ENCODE peak calls at places on chromosomes 2 and 18, in ten cellular contexts. T is GM12864, Z is fibroblast of lung, B is upper lobe of right lung, X is lower lobe of right lung, F is K562, J is left ventricle myocardium inferior, O is heart right ventricle, S is cardiac muscle cell, R is H1. U is an unnamed sample.

GRCh38 chr18:48928787-48929186 is 22.0 kb downstream of the SMAD7 start:
- DNase-seq in T (peak), Z (peak), B (peak), X (peak), F (no peak), J (peak), O (peak), S (no peak), R (no peak), U (no peak)

GRCh38 chr2:173571021-173571821 is 216.5 kb downstream of the CDCA7 start:
- DNase-seq in T (no peak), Z (peak), B (no peak), X (no peak), F (peak), J (no peak), O (no peak), S (peak), R (no peak), U (peak)

GRCh38 chr2:37523861-37524362 is 147.5 kb downstream of the CDC42EP3 start:
- DNase-seq in T (no peak), Z (peak), B (no peak), X (no peak), F (no peak), J (no peak), O (peak), S (no peak), R (no peak), U (no peak)

GRCh38 chr18:59697236-59697932 is at the start of gene CCBE1:
- DNase-seq in T (no peak), Z (peak), B (peak), X (peak), F (peak), J (peak), O (peak), S (peak), R (peak), U (peak)

GRCh38 chr2:114201781-114202180 is 240.7 kb upstream of the DPP10 start:
- DNase-seq in T (no peak), Z (no peak), B (no peak), X (no peak), F (no peak), J (no peak), O (no peak), S (no peak), R (no peak), U (no peak)

GRCh38 chr2:12432985-12433640 is 283.6 kb upstream of the TRIB2 start:
- DNase-seq in T (no peak), Z (peak), B (no peak), X (no peak), F (no peak), J (no peak), O (no peak), S (no peak), R (no peak), U (no peak)

GRCh38 chr2:234421-234820 is 29.4 kb downstream of the SH3YL1 start:
- DNase-seq in T (no peak), Z (no peak), B (no peak), X (no peak), F (no peak), J (no peak), O (no peak), S (no peak), R (no peak), U (no peak)

GRCh38 chr2:207674826-207675225 is 36.6 kb upstream of the CCNYL1 start:
- DNase-seq in T (no peak), Z (no peak), B (no peak), X (no peak), F (no peak), J (no peak), O (no peak), S (no peak), R (no peak), U (no peak)

GRCh38 chr2:235127909-235128308 is 176.1 kb downstream of the SH3BP4 start:
- DNase-seq in T (no peak), Z (no peak), B (no peak), X (no peak), F (no peak), J (no peak), O (no peak), S (no peak), R (no peak), U (no peak)

GRCh38 chr2:54529935-54530334 is 73.8 kb downstream of the SPTBN1 start:
- DNase-seq in T (no peak), Z (no peak), B (no peak), X (no peak), F (no peak), J (no peak), O (no peak), S (no peak), R (no peak), U (no peak)

GRCh38 chr2:85823951-85824350 is 64.8 kb downstream of the ST3GAL5 start:
- DNase-seq in T (no peak), Z (no peak), B (no peak), X (no peak), F (no peak), J (no peak), O (no peak), S (no peak), R (no peak), U (no peak)

GRCh38 chr2:174740718-174741117 is 23.6 kb downstream of the CHRNA1 start:
- DNase-seq in T (no peak), Z (no peak), B (no peak), X (no peak), F (no peak), J (no peak), O (no peak), S (no peak), R (no peak), U (no peak)

GRCh38 chr18:77866309-77866708 is 616.7 kb downstream of the GALR1 start:
- DNase-seq in T (no peak), Z (no peak), B (no peak), X (no peak), F (no peak), J (no peak), O (no peak), S (no peak), R (no peak), U (no peak)

GRCh38 chr18:58051765-58052460 is 7.9 kb downstream of the NEDD4L start:
- DNase-seq in T (no peak), Z (peak), B (no peak), X (no peak), F (peak), J (no peak), O (no peak), S (no peak), R (no peak), U (no peak)
- TF ChIP-seq CTCF in T (peak), Z (peak), B (peak), X (peak), F (no peak), J (peak), O (peak), S (peak), R (no peak), U (no peak)

GRCh38 chr2:202479090-202479489 is 103.0 kb downstream of the BMPR2 start:
- DNase-seq in T (no peak), Z (no peak), B (no peak), X (no peak), F (no peak), J (no peak), O (no peak), S (no peak), R (no peak), U (no peak)
- TF ChIP-seq CTCF in T (no peak), Z (no peak), B (no peak), X (no peak), F (no peak), J (no peak), O (no peak), S (no peak), R (no peak), U (no peak)

GRCh38 chr2:88307817-88308216 is 137.7 kb downstream of the THNSL2 start:
- DNase-seq in T (no peak), Z (no peak), B (no peak), X (no peak), F (peak), J (no peak), O (peak), S (peak), R (peak), U (no peak)
- TF ChIP-seq CTCF in T (peak), Z (no peak), B (peak), X (peak), F (peak), J (peak), O (peak), S (no peak), R (peak), U (no peak)

DNA sequence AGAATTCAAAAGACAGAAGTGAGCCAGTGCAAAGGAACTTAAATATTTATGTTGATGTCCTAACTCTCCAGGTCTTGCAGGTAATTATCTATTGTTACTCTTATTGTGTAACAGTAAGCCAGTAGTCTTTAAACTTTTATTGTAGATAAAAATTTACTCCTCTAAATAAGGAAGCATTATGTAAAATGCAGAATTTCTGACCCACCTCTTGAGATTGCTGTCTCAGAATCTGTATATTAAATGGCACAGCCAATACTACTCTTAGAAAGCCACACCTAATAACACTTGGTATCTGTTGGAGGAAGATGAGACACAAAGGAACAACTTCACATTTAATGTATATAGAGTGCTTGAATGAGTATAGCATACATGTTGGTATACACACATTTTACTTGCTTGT is 613.5 kb upstream of the ZNF804A start:
- DNase-seq in T (no peak), Z (no peak), B (no peak), X (no peak), F (no peak), J (no peak), O (no peak), S (no peak), R (no peak), U (no peak)
- TF ChIP-seq CTCF in T (no peak), Z (no peak), B (no peak), X (no peak), F (no peak), J (no peak), O (no peak), S (no peak), R (no peak), U (no peak)

DNA sequence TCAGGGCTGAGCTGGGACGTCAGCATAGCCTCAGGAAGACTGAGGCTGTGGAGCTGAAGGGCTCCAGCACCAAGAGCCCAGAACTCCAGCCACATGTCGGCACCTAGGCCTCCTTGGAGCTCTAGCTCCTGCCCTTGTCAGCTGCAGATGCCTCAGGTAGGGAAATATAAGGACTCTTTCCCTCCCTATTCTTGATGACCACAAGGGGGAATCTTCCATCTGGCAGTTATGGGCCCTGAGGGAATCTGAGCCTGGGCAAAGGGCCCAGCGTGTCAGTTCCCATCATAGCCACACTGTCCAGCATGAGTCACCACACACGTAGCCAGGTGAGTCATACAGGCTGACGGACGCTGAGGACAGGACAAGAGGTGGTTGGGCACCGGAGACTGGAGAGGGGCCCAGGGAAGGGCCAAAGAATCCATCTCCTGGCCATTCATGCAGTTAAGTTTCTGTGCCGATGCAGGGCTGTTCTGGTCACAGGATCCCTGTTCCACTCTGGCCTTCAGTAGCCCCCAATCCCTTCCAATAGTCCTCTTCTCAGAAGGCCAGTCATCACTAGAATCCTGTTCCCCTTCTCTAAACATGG is 1.8 kb downstream of the MPV17 start:
- DNase-seq in T (no peak), Z (peak), B (peak), X (peak), F (peak), J (peak), O (peak), S (no peak), R (peak), U (no peak)
- TF ChIP-seq CTCF in T (peak), Z (peak), B (no peak), X (no peak), F (peak), J (peak), O (peak), S (peak), R (peak), U (peak)

GRCh38 chr2:70560040-70560439 is 6.4 kb upstream of the TGFA start:
- DNase-seq in T (no peak), Z (no peak), B (no peak), X (no peak), F (no peak), J (no peak), O (no peak), S (no peak), R (no peak), U (no peak)

GRCh38 chr2:70556608-70557007 is 3.0 kb upstream of the TGFA start:
- DNase-seq in T (no peak), Z (no peak), B (no peak), X (no peak), F (no peak), J (no peak), O (no peak), S (no peak), R (no peak), U (no peak)

GRCh38 chr2:70557171-70557838 is 3.7 kb upstream of the TGFA start:
- DNase-seq in T (no peak), Z (no peak), B (no peak), X (no peak), F (no peak), J (no peak), O (no peak), S (peak), R (no peak), U (no peak)

GRCh38 chr2:70560452-70560851 is 6.8 kb upstream of the TGFA start:
- DNase-seq in T (no peak), Z (no peak), B (no peak), X (no peak), F (no peak), J (no peak), O (no peak), S (no peak), R (no peak), U (no peak)

DNA sequence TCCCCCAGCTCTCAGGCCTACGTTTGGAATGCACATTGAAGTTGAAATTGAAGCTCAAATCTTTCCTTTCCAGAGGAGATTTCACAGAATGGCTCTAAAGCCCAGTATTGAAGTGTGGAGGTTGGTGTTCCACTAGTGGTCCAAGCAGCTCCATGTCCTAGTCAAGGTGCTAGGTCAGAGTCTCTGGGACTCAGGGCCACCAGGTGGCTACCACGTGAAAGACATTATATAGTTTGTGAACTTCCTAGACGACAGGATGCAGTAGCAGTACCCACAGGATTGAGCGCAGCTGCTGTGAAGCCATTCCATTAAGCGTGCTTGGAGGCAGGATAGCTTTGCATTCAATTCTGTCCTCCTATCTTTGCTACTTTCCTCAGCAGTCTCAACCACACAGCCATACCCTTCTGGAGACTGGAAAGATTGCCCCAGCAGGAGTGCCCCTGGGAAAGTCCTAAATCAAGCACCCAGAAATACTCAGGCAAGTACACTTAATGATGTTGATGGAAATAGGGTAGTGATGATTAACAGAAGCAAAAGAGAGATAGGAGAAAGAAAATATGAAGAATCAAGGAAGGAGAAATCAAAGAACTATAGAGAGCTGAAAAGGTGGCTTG is 4.7 kb upstream of the TGFA start:
- DNase-seq in T (no peak), Z (no peak), B (no peak), X (no peak), F (no peak), J (no peak), O (no peak), S (no peak), R (no peak), U (no peak)
- TF ChIP-seq CTCF in T (no peak), Z (no peak), B (no peak), X (no peak), F (no peak), J (no peak), O (no peak), S (no peak), R (peak), U (no peak)

DNA sequence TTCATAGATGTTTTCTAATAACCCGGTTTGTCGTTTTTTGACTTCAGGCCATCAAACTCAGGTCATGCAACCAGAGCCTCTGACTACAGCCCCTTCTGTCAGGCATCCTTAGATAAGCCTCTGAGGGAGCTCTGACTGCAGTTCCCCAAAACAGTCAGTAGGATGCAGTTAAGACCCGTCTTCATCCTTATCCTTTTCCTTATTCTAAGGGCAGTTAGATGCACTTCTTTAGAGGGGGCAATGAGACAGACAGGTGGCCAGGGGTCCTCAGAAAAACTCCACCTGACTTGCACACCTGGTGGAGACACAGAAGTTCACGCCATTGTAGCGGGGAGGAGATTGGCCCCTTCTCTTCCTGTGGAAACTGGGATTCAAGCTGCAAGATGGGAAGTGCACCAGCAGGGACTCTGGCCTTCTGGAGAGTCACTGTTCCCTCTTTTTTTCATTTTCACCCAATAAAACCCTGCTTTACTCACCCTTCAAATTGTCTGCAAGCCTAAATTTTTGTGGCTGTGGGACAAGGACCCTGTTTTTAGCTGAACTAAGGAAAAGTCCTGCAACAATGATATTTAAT is 104.8 kb upstream of the TFPI start:
- DNase-seq in T (no peak), Z (peak), B (no peak), X (no peak), F (peak), J (no peak), O (no peak), S (peak), R (peak), U (peak)
- TF ChIP-seq CTCF in T (peak), Z (peak), B (peak), X (peak), F (peak), J (peak), O (no peak), S (peak), R (peak), U (peak)

GRCh38 chr2:154886316-154886715 is 187.8 kb downstream of the KCNJ3 start:
- DNase-seq in T (no peak), Z (no peak), B (no peak), X (no peak), F (no peak), J (no peak), O (no peak), S (no peak), R (no peak), U (no peak)
- TF ChIP-seq CTCF in T (no peak), Z (no peak), B (no peak), X (no peak), F (no peak), J (no peak), O (no peak), S (no peak), R (no peak), U (no peak)

GRCh38 chr2:134170700-134171099 is 83.2 kb upstream of the MGAT5 start:
- DNase-seq in T (no peak), Z (no peak), B (no peak), X (no peak), F (no peak), J (no peak), O (no peak), S (no peak), R (no peak), U (no peak)
- TF ChIP-seq CTCF in T (no peak), Z (no peak), B (no peak), X (no peak), F (no peak), J (no peak), O (no peak), S (no peak), R (no peak), U (no peak)

DNA sequence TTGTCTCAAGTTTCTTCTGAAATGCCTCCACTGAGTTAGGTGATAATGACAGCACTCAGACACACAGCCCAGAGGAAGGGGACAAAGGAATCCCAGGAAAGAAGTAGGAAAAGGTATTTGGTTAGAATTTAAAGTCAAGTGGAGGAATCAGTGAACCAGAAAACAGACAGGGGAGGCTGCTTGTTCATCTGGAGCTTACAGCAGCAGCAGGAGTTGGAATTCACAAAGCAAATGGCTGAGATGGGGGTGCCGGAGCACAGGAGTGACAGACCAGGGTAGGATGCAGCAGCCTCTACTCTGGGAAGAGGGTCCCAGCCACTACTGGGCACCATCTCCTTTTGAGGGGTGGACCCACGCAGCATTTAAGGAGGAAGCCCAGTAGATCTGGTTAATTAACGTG is 104.8 kb downstream of the ST6GAL2 start:
- DNase-seq in T (no peak), Z (no peak), B (no peak), X (no peak), F (no peak), J (no peak), O (no peak), S (no peak), R (no peak), U (peak)
- TF ChIP-seq CTCF in T (no peak), Z (no peak), B (no peak), X (no peak), F (no peak), J (no peak), O (no peak), S (no peak), R (no peak), U (no peak)